ENCODE peak calls at places on chromosomes 7 and 10, in seven cellular contexts. L is NCI-H1092, D is K562, Z is progenitor cell of endocrine pancreas, N is sciatic nerve, G is non-pigmented ciliary epithelial cell, F is lower leg skin. E is an unnamed sample.

GRCh38 chr7:91852263-91852741 is 28.2 kb downstream of the MTERF1 start:
- DNase-seq in L (no peak), D (no peak), Z (no peak), N (no peak), G (peak; percentile 11), F (no peak), E (no peak)

GRCh38 chr7:18499407-18500197 is 4.1 kb downstream of the HDAC9 start:
- DNase-seq in L (peak; percentile 19), D (no peak), Z (no peak), N (no peak), G (no peak), F (no peak), E (no peak)

GRCh38 chr10:32687116-32687515 is 241.2 kb downstream of the CCDC7 start:
- DNase-seq in L (no peak), D (no peak), Z (no peak), N (no peak), G (no peak), F (no peak), E (no peak)

GRCh38 chr10:92789067-92789466 is 59.3 kb upstream of the EXOC6 start:
- DNase-seq in L (no peak), D (no peak), Z (no peak), N (no peak), G (no peak), F (no peak), E (no peak)

GRCh38 chr10:70692043-70692603 is 19.8 kb downstream of the ADAMTS14 start:
- DNase-seq in L (no peak), D (no peak), Z (no peak), N (no peak), G (no peak), F (no peak), E (no peak)

GRCh38 chr10:111076191-111076681 is 593 bp upstream of the ADRA2A start:
- DNase-seq in L (peak; percentile 12), D (peak; percentile 37), Z (peak; percentile 75), N (peak; percentile 82), G (no peak), F (no peak), E (no peak)

GRCh38 chr10:59227136-59227673 is 50.8 kb downstream of the PHYHIPL start:
- DNase-seq in L (no peak), D (no peak), Z (no peak), N (no peak), G (no peak), F (no peak), E (no peak)

GRCh38 chr10:74890460-74890859 is 64.1 kb downstream of the KAT6B start:
- DNase-seq in L (no peak), D (no peak), Z (no peak), N (no peak), G (no peak), F (no peak), E (no peak)

GRCh38 chr7:40058636-40059035 is 75.8 kb downstream of the MPLKIP start:
- DNase-seq in L (no peak), D (no peak), Z (no peak), N (no peak), G (no peak), F (no peak), E (no peak)

GRCh38 chr7:7799138-7799537 is 80.7 kb upstream of the RPA3 start:
- DNase-seq in L (no peak), D (no peak), Z (no peak), N (no peak), G (peak; percentile 17), F (no peak), E (peak; percentile 74)

GRCh38 chr7:127135871-127136485 is 116.8 kb downstream of the GRM8 start:
- DNase-seq in L (no peak), D (no peak), Z (no peak), N (no peak), G (no peak), F (no peak), E (no peak)

GRCh38 chr7:155315977-155316376 is 18.3 kb downstream of the INSIG1 start:
- DNase-seq in L (no peak), D (no peak), Z (no peak), N (no peak), G (no peak), F (no peak), E (no peak)

GRCh38 chr7:42574693-42575084 is 337.2 kb downstream of the C7orf25 start:
- DNase-seq in L (no peak), D (no peak), Z (no peak), N (no peak), G (no peak), F (no peak), E (no peak)

GRCh38 chr10:14056545-14057332 is 274.0 kb downstream of the FRMD4A start:
- DNase-seq in L (peak; percentile 38), D (no peak), Z (no peak), N (no peak), G (peak; percentile 80), F (no peak), E (no peak)

GRCh38 chr7:149720372-149721083 is 52.9 kb downstream of the ZNF467 start:
- DNase-seq in L (no peak), D (no peak), Z (no peak), N (peak; percentile 86), G (no peak), F (no peak), E (no peak)

GRCh38 chr10:74641659-74642058 is 184.7 kb upstream of the KAT6B start:
- DNase-seq in L (no peak), D (no peak), Z (no peak), N (no peak), G (no peak), F (no peak), E (no peak)

GRCh38 chr7:101306307-101306706 is 15.3 kb downstream of the IFT22 start:
- DNase-seq in L (no peak), D (no peak), Z (no peak), N (no peak), G (no peak), F (no peak), E (no peak)

GRCh38 chr7:99473315-99473596 is 566 bp downstream of the ZNF789 start:
- DNase-seq in L (no peak), D (no peak), Z (no peak), N (no peak), G (peak; percentile 71), F (no peak), E (no peak)

GRCh38 chr10:49184642-49185111 is 3.5 kb downstream of the TMEM273 start:
- DNase-seq in L (no peak), D (no peak), Z (no peak), N (no peak), G (no peak), F (no peak), E (no peak)

GRCh38 chr10:63573068-63573697 is 52.0 kb downstream of the REEP3 start:
- DNase-seq in L (peak; percentile 13), D (no peak), Z (no peak), N (no peak), G (no peak), F (no peak), E (peak; percentile 2)

GRCh38 chr7:51430480-51431086 is 114.0 kb upstream of the COBL start:
- DNase-seq in L (peak; percentile 67), D (peak; percentile 78), Z (peak; percentile 59), N (no peak), G (peak; percentile 2), F (no peak), E (peak; percentile 56)